ENCODE peak calls at places on chromosome 3, in five cellular contexts. P, O, N, S and C are unnamed samples.

GRCh38 chr3:77931272-77932009 is 891.5 kb downstream of the ROBO2 start:
- DNase-seq in P (peak; percentile 97), O (no peak), N (no peak), S (no peak), C (no peak)

GRCh38 chr3:125359700-125360099 is 15.4 kb downstream of the ZNF148 start:
- DNase-seq in P (peak; percentile 18), O (no peak), N (no peak), S (no peak), C (no peak)

GRCh38 chr3:150743508-150743907 is 19.5 kb downstream of the SIAH2 start:
- DNase-seq in P (no peak), O (peak; percentile 70), N (no peak), S (no peak), C (no peak)

GRCh38 chr3:47780727-47781325 is 867 bp downstream of the SMARCC1 start:
- DNase-seq in P (peak; percentile 55), O (peak; percentile 41), N (no peak), S (no peak), C (no peak)

GRCh38 chr3:72008226-72008996 is 223.5 kb upstream of the PROK2 start:
- DNase-seq in P (no peak), O (peak; percentile 61), N (no peak), S (no peak), C (no peak)

GRCh38 chr3:150412599-150413069 is 4.5 kb downstream of the TSC22D2 start:
- DNase-seq in P (no peak), O (peak; percentile 88), N (peak; percentile 45), S (no peak), C (peak; percentile 62)

GRCh38 chr3:143328459-143328858 is 208.9 kb downstream of the CHST2 start:
- DNase-seq in P (no peak), O (peak; percentile 28), N (peak; percentile 19), S (no peak), C (no peak)

GRCh38 chr3:196399485-196399945 is 32.7 kb downstream of the UBXN7 start:
- DNase-seq in P (no peak), O (peak; percentile 84), N (peak; percentile 32), S (no peak), C (no peak)

GRCh38 chr3:66047321-66048050 is 8.8 kb upstream of the MAGI1 start:
- DNase-seq in P (no peak), O (peak; percentile 69), N (no peak), S (no peak), C (peak; percentile 61)

GRCh38 chr3:138511990-138512389 is 77.6 kb downstream of the ESYT3 start:
- DNase-seq in P (no peak), O (no peak), N (no peak), S (no peak), C (no peak)

GRCh38 chr3:83048556-83048955 is 1287.1 kb upstream of the GBE1 start:
- DNase-seq in P (no peak), O (no peak), N (peak; percentile 8), S (no peak), C (no peak)

GRCh38 chr3:49180116-49180515 is 8.7 kb downstream of the KLHDC8B start:
- DNase-seq in P (no peak), O (no peak), N (no peak), S (no peak), C (no peak)

GRCh38 chr3:172313671-172314070 is 134.6 kb downstream of the GHSR start:
- DNase-seq in P (no peak), O (no peak), N (no peak), S (no peak), C (no peak)

GRCh38 chr3:149224736-149225594 is 3.3 kb upstream of the CP start:
- DNase-seq in P (no peak), O (peak; percentile 95), N (peak; percentile 53), S (peak; percentile 46), C (no peak)

GRCh38 chr3:30042274-30042859 is 564.0 kb upstream of the TGFBR2 start:
- DNase-seq in P (peak; percentile 59), O (peak; percentile 77), N (peak; percentile 80), S (peak; percentile 20), C (peak; percentile 76)

GRCh38 chr3:2657408-2657807 is 452.8 kb downstream of the IL5RA start:
- DNase-seq in P (no peak), O (no peak), N (peak; percentile 16), S (no peak), C (no peak)

GRCh38 chr3:58059349-58060321 is 51.4 kb downstream of the FLNB start:
- DNase-seq in P (no peak), O (peak; percentile 93), N (no peak), S (no peak), C (no peak)

GRCh38 chr3:37957185-37957936 is 33.2 kb upstream of the VILL start:
- DNase-seq in P (no peak), O (no peak), N (no peak), S (no peak), C (no peak)

GRCh38 chr3:56303508-56303907 is 164.8 kb downstream of the ERC2 start:
- DNase-seq in P (no peak), O (peak; percentile 48), N (peak; percentile 70), S (no peak), C (peak; percentile 43)

GRCh38 chr3:126459111-126459762 is 16.5 kb downstream of the ZXDC start:
- DNase-seq in P (no peak), O (no peak), N (no peak), S (no peak), C (no peak)

GRCh38 chr3:197168606-197169005 is 129.8 kb downstream of the DLG1 start:
- DNase-seq in P (no peak), O (peak; percentile 11), N (peak; percentile 41), S (no peak), C (peak; percentile 85)

GRCh38 chr3:170419301-170420087 is 826 bp downstream of the CLDN11 start:
- DNase-seq in P (no peak), O (peak; percentile 45), N (no peak), S (no peak), C (no peak)

GRCh38 chr3:158794936-158795518 is 6.8 kb upstream of the MFSD1 start:
- DNase-seq in P (peak; percentile 4), O (peak; percentile 79), N (peak; percentile 57), S (no peak), C (peak; percentile 47)

GRCh38 chr3:16840111-16840444 is 44.7 kb upstream of the PLCL2 start:
- DNase-seq in P (no peak), O (peak; percentile 54), N (no peak), S (no peak), C (no peak)

GRCh38 chr3:185021326-185021725 is 131.5 kb downstream of the C3orf70 start:
- DNase-seq in P (no peak), O (no peak), N (no peak), S (no peak), C (no peak)

GRCh38 chr3:57060089-57060829 is at the start of gene SPATA12:
- DNase-seq in P (no peak), O (peak; percentile 93), N (peak; percentile 90), S (no peak), C (peak; percentile 68)